ENCODE peak calls at places on chromosomes 11 and 22, in eight cellular contexts. I is fibroblast of pulmonary artery, Z is endothelial cell, C is psoas muscle, J is thoracic aorta, L is ovary, T is prostate gland, Y is Caco-2. S is an unnamed sample.

GRCh38 chr11:62013266-62014157 is 46.1 kb upstream of the FTH1 start:
- DNase-seq in I (peak), Z (no peak), C (no peak), J (no peak), L (no peak), T (peak), Y (no peak), S (peak)

GRCh38 chr11:85182437-85183109 is 444.6 kb downstream of the DLG2 start:
- DNase-seq in I (peak), Z (peak), C (no peak), J (no peak), L (no peak), T (no peak), Y (peak), S (peak)

GRCh38 chr11:76147106-76147735 is 59.1 kb downstream of the WNT11 start:
- DNase-seq in I (no peak), Z (no peak), C (no peak), J (no peak), L (no peak), T (no peak), Y (no peak), S (no peak)

GRCh38 chr22:49589301-49589700 is 238.4 kb downstream of the BRD1 start:
- DNase-seq in I (no peak), Z (no peak), C (no peak), J (no peak), L (no peak), T (no peak), Y (no peak), S (no peak)

GRCh38 chr11:77479746-77480352 is 6.0 kb upstream of the PAK1 start:
- DNase-seq in I (no peak), Z (no peak), C (no peak), J (no peak), L (no peak), T (no peak), Y (no peak), S (no peak)

GRCh38 chr11:60740573-60740972 is 16.1 kb downstream of the MS4A18 start:
- DNase-seq in I (no peak), Z (no peak), C (no peak), J (no peak), L (no peak), T (no peak), Y (no peak), S (no peak)

GRCh38 chr11:117861151-117862018 is 15.1 kb downstream of the FXYD6 start:
- DNase-seq in I (no peak), Z (no peak), C (no peak), J (no peak), L (no peak), T (no peak), Y (no peak), S (peak)

GRCh38 chr11:79092791-79093313 is 348.0 kb downstream of the TENM4 start:
- DNase-seq in I (peak), Z (no peak), C (peak), J (no peak), L (peak), T (peak), Y (peak), S (peak)

GRCh38 chr11:128061321-128061871 is 526.0 kb downstream of the ETS1 start:
- DNase-seq in I (peak), Z (no peak), C (no peak), J (no peak), L (no peak), T (peak), Y (no peak), S (peak)

GRCh38 chr11:78782725-78783124 is 208.1 kb upstream of the NARS2 start:
- DNase-seq in I (no peak), Z (no peak), C (no peak), J (no peak), L (no peak), T (no peak), Y (no peak), S (no peak)

GRCh38 chr11:44617671-44618461 is 52.4 kb downstream of the CD82 start:
- DNase-seq in I (no peak), Z (no peak), C (no peak), J (no peak), L (no peak), T (no peak), Y (no peak), S (no peak)

GRCh38 chr11:75078233-75078632 is 18.4 kb downstream of the OR2AT4 start:
- DNase-seq in I (peak), Z (no peak), C (no peak), J (no peak), L (no peak), T (no peak), Y (no peak), S (no peak)

GRCh38 chr11:64836448-64837072 is 7.9 kb downstream of the CDC42BPG start:
- DNase-seq in I (no peak), Z (no peak), C (no peak), J (no peak), L (no peak), T (no peak), Y (no peak), S (no peak)

GRCh38 chr22:24208012-24208749 is 26.9 kb downstream of the SUSD2 start:
- DNase-seq in I (peak), Z (no peak), C (no peak), J (peak), L (peak), T (peak), Y (peak), S (peak)

GRCh38 chr22:27489265-27489675 is 312.3 kb downstream of the MN1 start:
- DNase-seq in I (peak), Z (no peak), C (no peak), J (no peak), L (no peak), T (no peak), Y (peak), S (peak)

GRCh38 chr22:23110190-23110921 is 31.4 kb downstream of the RSPH14 start:
- DNase-seq in I (no peak), Z (no peak), C (no peak), J (no peak), L (no peak), T (no peak), Y (no peak), S (no peak)

GRCh38 chr11:73225001-73225686 is 7.1 kb downstream of the P2RY2 start:
- DNase-seq in I (no peak), Z (no peak), C (no peak), J (no peak), L (no peak), T (no peak), Y (peak), S (no peak)

GRCh38 chr11:18540207-18541009 is 13.7 kb upstream of the TSG101 start:
- DNase-seq in I (peak), Z (no peak), C (no peak), J (no peak), L (no peak), T (no peak), Y (peak), S (peak)

GRCh38 chr11:121741316-121741715 is 288.5 kb upstream of the SORL1-AS1 start:
- DNase-seq in I (peak), Z (no peak), C (no peak), J (no peak), L (peak), T (no peak), Y (no peak), S (no peak)

GRCh38 chr11:60932605-60933346 is 8.5 kb downstream of the TMEM132A start:
- DNase-seq in I (no peak), Z (no peak), C (no peak), J (no peak), L (no peak), T (no peak), Y (peak), S (no peak)

GRCh38 chr11:69144719-69145365 is 10.9 kb upstream of the SMIM38 start:
- DNase-seq in I (no peak), Z (no peak), C (no peak), J (no peak), L (no peak), T (no peak), Y (no peak), S (no peak)

GRCh38 chr22:35456757-35457156 is 56.8 kb downstream of the MCM5 start:
- DNase-seq in I (no peak), Z (no peak), C (no peak), J (no peak), L (no peak), T (no peak), Y (no peak), S (no peak)

GRCh38 chr22:35460678-35461077 is 60.7 kb downstream of the MCM5 start:
- DNase-seq in I (no peak), Z (no peak), C (no peak), J (no peak), L (no peak), T (no peak), Y (no peak), S (no peak)

GRCh38 chr22:35457729-35458546 is 58.0 kb downstream of the MCM5 start:
- DNase-seq in I (no peak), Z (no peak), C (no peak), J (no peak), L (no peak), T (no peak), Y (no peak), S (peak)

GRCh38 chr22:35459423-35459894 is 59.5 kb downstream of the MCM5 start:
- DNase-seq in I (no peak), Z (no peak), C (no peak), J (no peak), L (no peak), T (no peak), Y (no peak), S (no peak)

GRCh38 chr22:35458547-35459422 is 58.8 kb downstream of the MCM5 start:
- DNase-seq in I (no peak), Z (no peak), C (no peak), J (no peak), L (no peak), T (no peak), Y (no peak), S (peak)
- TF ChIP-seq CTCF in I (no peak), Z (no peak), C (no peak), J (no peak), L (no peak), T (no peak), Y (no peak), S (no peak)

GRCh38 chr11:99814738-99815137 is 794.0 kb downstream of the CNTN5 start:
- DNase-seq in I (no peak), Z (no peak), C (no peak), J (no peak), L (no peak), T (no peak), Y (peak), S (no peak)
- TF ChIP-seq CTCF in I (no peak), Z (no peak), C (no peak), J (no peak), L (no peak), T (no peak), Y (peak), S (no peak)

DNA sequence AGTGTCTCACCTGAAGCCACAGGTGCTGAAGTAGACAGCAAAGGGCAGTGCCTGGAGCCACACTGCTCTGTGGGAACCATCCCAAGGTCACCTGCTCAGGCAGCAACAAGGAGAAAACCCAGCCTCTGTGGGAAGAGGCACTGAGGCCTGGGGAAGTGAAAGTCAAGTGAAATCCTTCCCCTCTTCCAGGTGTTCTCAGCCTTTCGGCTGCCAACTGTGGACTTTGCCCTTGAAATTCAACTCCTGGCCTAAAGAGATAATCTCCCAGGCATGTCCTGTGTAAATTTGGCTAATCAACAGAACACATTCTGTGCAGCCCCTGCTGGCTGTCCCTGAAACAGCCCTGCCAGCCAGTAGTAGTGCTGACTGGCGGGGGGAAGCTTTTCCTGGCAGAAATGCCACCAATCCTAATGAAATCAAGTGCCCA is 112.1 kb downstream of the RPL27A start:
- DNase-seq in I (no peak), Z (no peak), C (no peak), J (no peak), L (no peak), T (no peak), Y (peak), S (no peak)
- TF ChIP-seq CTCF in I (peak), Z (no peak), C (peak), J (no peak), L (no peak), T (no peak), Y (peak), S (peak)

DNA sequence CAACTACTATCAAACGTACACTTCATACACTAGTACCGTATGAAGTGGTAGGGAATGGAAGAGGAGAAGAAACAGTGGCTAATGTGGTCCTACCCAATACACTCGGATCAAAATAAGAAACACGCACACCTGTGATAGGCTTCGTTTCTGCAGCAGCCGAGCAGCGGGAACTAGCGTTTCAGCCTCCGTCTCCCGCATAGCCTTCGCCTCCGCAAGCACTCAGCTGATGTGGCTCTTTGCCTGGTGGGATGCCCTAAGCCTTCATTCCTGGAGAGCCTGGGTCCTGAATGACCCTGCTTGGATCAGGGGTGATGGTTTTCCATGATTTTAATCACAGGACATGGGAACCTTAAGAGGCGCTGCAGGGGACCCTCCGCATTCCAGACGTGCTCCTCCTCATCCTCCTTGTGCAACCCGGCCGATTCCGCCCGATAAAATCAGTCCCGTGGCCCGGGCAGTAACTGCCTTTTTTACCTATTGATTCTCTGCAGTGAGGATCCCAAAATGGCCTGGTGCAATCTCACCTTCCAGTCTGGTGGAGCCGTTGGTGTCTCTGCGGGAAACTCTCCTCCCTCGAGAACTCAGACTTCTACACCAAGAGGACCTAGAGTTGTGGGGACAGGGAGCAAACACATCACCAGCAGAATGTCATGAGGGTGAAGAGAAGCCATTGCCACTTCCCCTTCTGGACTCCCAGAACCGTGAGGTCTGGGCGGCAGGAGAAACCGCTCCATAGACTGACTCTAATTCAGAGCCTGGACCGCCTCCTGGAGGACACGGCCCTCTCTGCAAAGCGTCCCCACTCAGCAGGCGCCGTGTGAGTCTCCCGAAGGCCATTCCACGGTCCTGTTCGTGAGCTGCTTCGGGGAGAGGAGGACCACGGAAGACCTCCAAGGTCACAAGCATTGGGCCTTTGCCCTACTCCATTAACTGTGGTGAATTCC is 8.1 kb downstream of the C11orf21 start:
- DNase-seq in I (no peak), Z (peak), C (no peak), J (no peak), L (no peak), T (no peak), Y (no peak), S (no peak)
- TF ChIP-seq CTCF in I (no peak), Z (no peak), C (no peak), J (no peak), L (no peak), T (no peak), Y (no peak), S (no peak)

DNA sequence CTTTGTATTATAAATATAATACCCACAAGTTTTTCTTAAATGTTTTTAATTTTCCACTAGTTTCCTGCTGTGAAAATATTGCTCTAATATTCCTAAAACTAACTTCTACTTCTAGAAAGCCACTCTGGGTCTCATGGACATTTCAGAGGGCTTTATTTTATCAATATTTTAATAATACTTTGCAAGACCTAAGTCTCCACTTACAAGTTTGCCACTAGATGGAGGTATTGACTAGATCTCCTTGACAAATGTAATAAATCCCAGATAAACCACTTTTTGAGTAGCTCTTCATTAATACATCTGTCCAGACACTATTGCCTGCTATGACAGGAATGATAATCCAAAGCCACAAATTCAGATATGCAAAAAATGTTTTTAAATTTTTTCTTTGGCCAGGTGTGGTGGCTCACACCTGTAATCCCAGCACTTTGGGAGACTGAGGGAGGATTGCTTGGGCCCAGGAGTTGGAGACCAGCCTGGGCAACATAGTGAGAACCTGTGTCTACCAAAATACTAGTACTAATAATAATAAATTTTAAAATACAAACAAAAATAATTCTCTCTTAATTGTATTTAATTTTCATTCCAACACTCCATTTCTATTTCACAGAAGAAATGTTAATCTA is 3.5 kb upstream of the ACAT1 start:
- DNase-seq in I (peak), Z (no peak), C (no peak), J (no peak), L (no peak), T (no peak), Y (peak), S (peak)
- TF ChIP-seq CTCF in I (peak), Z (peak), C (peak), J (peak), L (no peak), T (no peak), Y (peak), S (peak)

GRCh38 chr11:34869425-34869824 is 46.8 kb downstream of the APIP start:
- DNase-seq in I (no peak), Z (no peak), C (no peak), J (no peak), L (no peak), T (no peak), Y (no peak), S (no peak)
- TF ChIP-seq CTCF in I (peak), Z (peak), C (no peak), J (no peak), L (no peak), T (no peak), Y (no peak), S (no peak)

DNA sequence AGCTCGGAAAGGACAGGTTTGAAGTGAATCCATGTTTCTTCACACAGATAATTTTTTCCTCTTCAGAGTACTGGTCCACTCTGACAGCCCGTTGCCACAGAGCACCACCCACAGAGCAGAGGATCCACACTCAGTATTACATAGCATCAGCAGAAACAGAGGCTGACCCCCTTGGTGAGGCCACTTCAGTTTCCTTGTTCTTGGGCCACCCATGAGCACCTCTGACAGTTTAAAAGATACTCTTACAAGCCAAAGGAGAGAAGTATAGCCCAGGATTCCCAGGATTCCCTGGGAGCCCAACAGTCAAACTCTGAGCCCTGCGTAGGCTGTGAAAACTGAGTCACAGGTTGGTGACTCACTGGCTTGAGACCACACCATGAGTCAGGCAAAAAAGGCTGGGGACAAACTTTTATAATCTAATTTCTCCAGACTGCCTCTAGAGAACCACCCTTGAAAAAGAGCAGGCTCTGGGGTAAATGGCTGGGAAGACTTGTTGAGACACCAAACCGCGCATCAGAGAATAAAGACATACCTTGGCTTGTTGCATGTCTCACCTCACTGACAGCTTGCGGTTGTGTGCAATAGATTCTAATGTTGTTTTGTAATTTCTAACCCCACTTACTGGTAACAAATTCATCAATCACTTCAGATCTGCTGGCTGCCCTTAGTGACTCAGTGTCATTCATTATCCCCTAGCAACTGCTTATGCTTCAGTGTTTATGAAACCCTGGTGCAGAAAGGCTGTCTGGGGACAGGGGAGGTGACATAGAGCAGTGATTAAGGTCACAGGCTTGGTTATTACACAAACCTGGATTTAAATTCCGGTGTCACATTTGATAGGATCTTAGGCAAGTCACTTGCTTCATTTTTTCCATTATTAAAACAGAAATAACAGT is 56.9 kb upstream of the PRSS23 start:
- DNase-seq in I (peak), Z (no peak), C (peak), J (peak), L (no peak), T (no peak), Y (no peak), S (peak)
- TF ChIP-seq CTCF in I (no peak), Z (no peak), C (no peak), J (no peak), L (no peak), T (no peak), Y (no peak), S (no peak)

DNA sequence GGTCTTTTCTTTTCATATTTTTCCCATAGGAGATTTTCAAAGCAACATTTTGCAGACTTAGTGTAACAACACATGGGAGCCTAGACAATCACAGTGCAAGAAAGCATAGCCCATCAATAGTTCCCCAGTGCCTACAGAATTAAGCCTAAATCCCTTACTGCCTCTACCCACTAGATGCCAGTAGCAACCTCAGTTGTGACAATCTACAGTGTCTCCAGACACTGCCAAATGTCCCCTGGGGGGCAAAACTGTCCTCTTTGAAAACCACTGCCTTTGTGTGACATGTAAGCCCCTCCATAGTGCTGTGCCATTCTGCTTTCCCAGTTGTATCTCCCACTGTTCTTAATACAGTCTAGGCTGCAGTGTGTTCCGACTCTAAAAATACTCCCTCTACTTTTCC is 1329.0 kb downstream of the LRRC4C start:
- DNase-seq in I (no peak), Z (peak), C (no peak), J (no peak), L (no peak), T (no peak), Y (peak), S (no peak)
- TF ChIP-seq CTCF in I (no peak), Z (no peak), C (no peak), J (no peak), L (no peak), T (no peak), Y (peak), S (no peak)

S was measured in bronchial epithelial cell.